ENCODE peak calls at places on chromosomes 3 and 15, in nine cellular contexts. One of them, this sample, is unnamed.

GRCh38 chr3:56862352-56863062 is 60.8 kb upstream of the ARHGEF3 start:
- DNase-seq in left ventricle myocardium inferior: no peak
- DNase-seq in upper lobe of right lung: no peak
- DNase-seq in WTC11: no peak
- DNase-seq in left lung: no peak
- DNase-seq in activated CD8-positive, alpha-beta T cell treated with anti-CD3 and anti-CD28 coated beads for 36 hours: peak
- DNase-seq in PC-3: peak
- DNase-seq in esophagus squamous epithelium: no peak
- DNase-seq in GM13977: peak
- DNase-seq in this sample: peak

GRCh38 chr15:39599871-39600270 is 19.0 kb downstream of the THBS1 start:
- DNase-seq in left ventricle myocardium inferior: no peak
- DNase-seq in upper lobe of right lung: no peak
- DNase-seq in WTC11: no peak
- DNase-seq in left lung: no peak
- DNase-seq in activated CD8-positive, alpha-beta T cell treated with anti-CD3 and anti-CD28 coated beads for 36 hours: no peak
- DNase-seq in PC-3: peak
- DNase-seq in esophagus squamous epithelium: no peak
- DNase-seq in GM13977: no peak
- DNase-seq in this sample: no peak

GRCh38 chr3:181868576-181868975 is 156.9 kb downstream of the SOX2 start:
- DNase-seq in left ventricle myocardium inferior: no peak
- DNase-seq in upper lobe of right lung: no peak
- DNase-seq in WTC11: no peak
- DNase-seq in left lung: no peak
- DNase-seq in activated CD8-positive, alpha-beta T cell treated with anti-CD3 and anti-CD28 coated beads for 36 hours: no peak
- DNase-seq in PC-3: no peak
- DNase-seq in esophagus squamous epithelium: no peak
- DNase-seq in GM13977: no peak
- DNase-seq in this sample: no peak

GRCh38 chr3:122188758-122189157 is 5.3 kb downstream of the CASR start:
- DNase-seq in left ventricle myocardium inferior: no peak
- DNase-seq in upper lobe of right lung: no peak
- DNase-seq in WTC11: no peak
- DNase-seq in left lung: no peak
- DNase-seq in activated CD8-positive, alpha-beta T cell treated with anti-CD3 and anti-CD28 coated beads for 36 hours: no peak
- DNase-seq in PC-3: no peak
- DNase-seq in esophagus squamous epithelium: no peak
- DNase-seq in GM13977: no peak
- DNase-seq in this sample: no peak

GRCh38 chr15:99305761-99306505 is 54.7 kb downstream of the LRRC28 start:
- DNase-seq in left ventricle myocardium inferior: peak
- DNase-seq in upper lobe of right lung: no peak
- DNase-seq in WTC11: no peak
- DNase-seq in left lung: no peak
- DNase-seq in activated CD8-positive, alpha-beta T cell treated with anti-CD3 and anti-CD28 coated beads for 36 hours: no peak
- DNase-seq in PC-3: peak
- DNase-seq in esophagus squamous epithelium: no peak
- DNase-seq in GM13977: no peak
- DNase-seq in this sample: no peak

GRCh38 chr15:84570164-84570692 is 30.6 kb upstream of the ZSCAN2 start:
- DNase-seq in left ventricle myocardium inferior: peak
- DNase-seq in upper lobe of right lung: peak
- DNase-seq in WTC11: peak
- DNase-seq in left lung: peak
- DNase-seq in activated CD8-positive, alpha-beta T cell treated with anti-CD3 and anti-CD28 coated beads for 36 hours: peak
- DNase-seq in PC-3: peak
- DNase-seq in esophagus squamous epithelium: no peak
- DNase-seq in GM13977: peak
- DNase-seq in this sample: peak

GRCh38 chr3:101643861-101644613 is 32.9 kb downstream of the ZBTB11 start:
- DNase-seq in left ventricle myocardium inferior: no peak
- DNase-seq in upper lobe of right lung: no peak
- DNase-seq in WTC11: no peak
- DNase-seq in left lung: no peak
- DNase-seq in activated CD8-positive, alpha-beta T cell treated with anti-CD3 and anti-CD28 coated beads for 36 hours: peak
- DNase-seq in PC-3: peak
- DNase-seq in esophagus squamous epithelium: no peak
- DNase-seq in GM13977: no peak
- DNase-seq in this sample: no peak

GRCh38 chr3:112253301-112253971 is 40.6 kb downstream of the SLC9C1 start:
- DNase-seq in left ventricle myocardium inferior: no peak
- DNase-seq in upper lobe of right lung: no peak
- DNase-seq in WTC11: no peak
- DNase-seq in left lung: no peak
- DNase-seq in activated CD8-positive, alpha-beta T cell treated with anti-CD3 and anti-CD28 coated beads for 36 hours: no peak
- DNase-seq in PC-3: no peak
- DNase-seq in esophagus squamous epithelium: no peak
- DNase-seq in GM13977: no peak
- DNase-seq in this sample: no peak

GRCh38 chr3:16849240-16849639 is 35.5 kb upstream of the PLCL2 start:
- DNase-seq in left ventricle myocardium inferior: peak
- DNase-seq in upper lobe of right lung: peak
- DNase-seq in WTC11: peak
- DNase-seq in left lung: no peak
- DNase-seq in activated CD8-positive, alpha-beta T cell treated with anti-CD3 and anti-CD28 coated beads for 36 hours: peak
- DNase-seq in PC-3: no peak
- DNase-seq in esophagus squamous epithelium: peak
- DNase-seq in GM13977: peak
- DNase-seq in this sample: peak

GRCh38 chr15:55683366-55683765 is 59.6 kb downstream of the PRTG start:
- DNase-seq in left ventricle myocardium inferior: no peak
- DNase-seq in upper lobe of right lung: no peak
- DNase-seq in WTC11: no peak
- DNase-seq in left lung: no peak
- DNase-seq in activated CD8-positive, alpha-beta T cell treated with anti-CD3 and anti-CD28 coated beads for 36 hours: no peak
- DNase-seq in PC-3: no peak
- DNase-seq in esophagus squamous epithelium: no peak
- DNase-seq in GM13977: no peak
- DNase-seq in this sample: no peak

GRCh38 chr3:94862703-94863102 is 799.8 kb downstream of the NSUN3 start:
- DNase-seq in left ventricle myocardium inferior: no peak
- DNase-seq in upper lobe of right lung: no peak
- DNase-seq in WTC11: peak
- DNase-seq in left lung: no peak
- DNase-seq in activated CD8-positive, alpha-beta T cell treated with anti-CD3 and anti-CD28 coated beads for 36 hours: peak
- DNase-seq in PC-3: peak
- DNase-seq in esophagus squamous epithelium: no peak
- DNase-seq in GM13977: peak
- DNase-seq in this sample: peak

GRCh38 chr3:73294532-73294931 is 233.1 kb downstream of the EBLN2 start:
- DNase-seq in left ventricle myocardium inferior: no peak
- DNase-seq in upper lobe of right lung: no peak
- DNase-seq in WTC11: peak
- DNase-seq in left lung: no peak
- DNase-seq in activated CD8-positive, alpha-beta T cell treated with anti-CD3 and anti-CD28 coated beads for 36 hours: no peak
- DNase-seq in PC-3: no peak
- DNase-seq in esophagus squamous epithelium: no peak
- DNase-seq in GM13977: no peak
- DNase-seq in this sample: no peak

GRCh38 chr3:177050466-177051237 is 146.6 kb downstream of the TBL1XR1 start:
- DNase-seq in left ventricle myocardium inferior: no peak
- DNase-seq in upper lobe of right lung: no peak
- DNase-seq in WTC11: no peak
- DNase-seq in left lung: no peak
- DNase-seq in activated CD8-positive, alpha-beta T cell treated with anti-CD3 and anti-CD28 coated beads for 36 hours: no peak
- DNase-seq in PC-3: peak
- DNase-seq in esophagus squamous epithelium: no peak
- DNase-seq in GM13977: no peak
- DNase-seq in this sample: no peak

GRCh38 chr3:120244834-120245225 is 40.2 kb downstream of the GPR156 start:
- DNase-seq in left ventricle myocardium inferior: no peak
- DNase-seq in upper lobe of right lung: no peak
- DNase-seq in WTC11: no peak
- DNase-seq in left lung: no peak
- DNase-seq in activated CD8-positive, alpha-beta T cell treated with anti-CD3 and anti-CD28 coated beads for 36 hours: no peak
- DNase-seq in PC-3: no peak
- DNase-seq in esophagus squamous epithelium: no peak
- DNase-seq in GM13977: no peak
- DNase-seq in this sample: no peak

GRCh38 chr3:100149130-100149529 is 34.8 kb upstream of the FILIP1L start:
- DNase-seq in left ventricle myocardium inferior: no peak
- DNase-seq in upper lobe of right lung: no peak
- DNase-seq in WTC11: no peak
- DNase-seq in left lung: no peak
- DNase-seq in activated CD8-positive, alpha-beta T cell treated with anti-CD3 and anti-CD28 coated beads for 36 hours: no peak
- DNase-seq in PC-3: no peak
- DNase-seq in esophagus squamous epithelium: no peak
- DNase-seq in GM13977: no peak
- DNase-seq in this sample: no peak

DNA sequence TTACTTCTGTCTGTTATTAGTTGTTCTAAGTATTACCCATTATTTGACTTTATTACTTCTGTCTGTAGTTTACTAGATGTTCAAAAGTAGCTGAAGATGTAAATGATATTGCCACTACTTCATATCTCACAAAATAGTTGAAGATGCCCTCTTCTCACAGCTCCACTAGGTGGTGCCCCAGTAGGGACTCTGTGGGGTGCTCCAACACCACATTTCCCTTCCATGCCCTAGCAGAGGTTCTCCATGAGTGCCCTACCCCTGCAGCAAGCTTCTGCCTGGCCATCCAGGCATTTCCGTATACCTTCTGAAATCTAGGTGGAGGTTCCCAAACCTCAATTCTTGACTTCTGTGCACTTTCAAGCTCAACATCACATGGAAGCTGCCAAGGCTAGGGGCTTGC is 80.8 kb downstream of the KCNH8 start:
- DNase-seq in left ventricle myocardium inferior: no peak
- DNase-seq in upper lobe of right lung: no peak
- DNase-seq in WTC11: peak
- DNase-seq in left lung: no peak
- DNase-seq in activated CD8-positive, alpha-beta T cell treated with anti-CD3 and anti-CD28 coated beads for 36 hours: peak
- DNase-seq in PC-3: no peak
- DNase-seq in esophagus squamous epithelium: no peak
- DNase-seq in GM13977: no peak
- DNase-seq in this sample: no peak
- TF ChIP-seq CTCF in left ventricle myocardium inferior: no peak
- TF ChIP-seq CTCF in upper lobe of right lung: no peak
- TF ChIP-seq CTCF in WTC11: no peak
- TF ChIP-seq CTCF in left lung: no peak
- TF ChIP-seq CTCF in activated CD8-positive, alpha-beta T cell treated with anti-CD3 and anti-CD28 coated beads for 36 hours: no peak
- TF ChIP-seq CTCF in PC-3: no peak
- TF ChIP-seq CTCF in esophagus squamous epithelium: no peak
- TF ChIP-seq CTCF in GM13977: peak
- TF ChIP-seq CTCF in this sample: no peak

GRCh38 chr3:129628169-129628522 is 21.7 kb upstream of the PLXND1 start:
- DNase-seq in left ventricle myocardium inferior: no peak
- DNase-seq in upper lobe of right lung: no peak
- DNase-seq in WTC11: no peak
- DNase-seq in left lung: no peak
- DNase-seq in activated CD8-positive, alpha-beta T cell treated with anti-CD3 and anti-CD28 coated beads for 36 hours: no peak
- DNase-seq in PC-3: no peak
- DNase-seq in esophagus squamous epithelium: no peak
- DNase-seq in GM13977: no peak
- DNase-seq in this sample: no peak
- TF ChIP-seq CTCF in left ventricle myocardium inferior: no peak
- TF ChIP-seq CTCF in upper lobe of right lung: no peak
- TF ChIP-seq CTCF in WTC11: no peak
- TF ChIP-seq CTCF in left lung: no peak
- TF ChIP-seq CTCF in activated CD8-positive, alpha-beta T cell treated with anti-CD3 and anti-CD28 coated beads for 36 hours: no peak
- TF ChIP-seq CTCF in PC-3: no peak
- TF ChIP-seq CTCF in esophagus squamous epithelium: no peak
- TF ChIP-seq CTCF in GM13977: no peak
- TF ChIP-seq CTCF in this sample: no peak

DNA sequence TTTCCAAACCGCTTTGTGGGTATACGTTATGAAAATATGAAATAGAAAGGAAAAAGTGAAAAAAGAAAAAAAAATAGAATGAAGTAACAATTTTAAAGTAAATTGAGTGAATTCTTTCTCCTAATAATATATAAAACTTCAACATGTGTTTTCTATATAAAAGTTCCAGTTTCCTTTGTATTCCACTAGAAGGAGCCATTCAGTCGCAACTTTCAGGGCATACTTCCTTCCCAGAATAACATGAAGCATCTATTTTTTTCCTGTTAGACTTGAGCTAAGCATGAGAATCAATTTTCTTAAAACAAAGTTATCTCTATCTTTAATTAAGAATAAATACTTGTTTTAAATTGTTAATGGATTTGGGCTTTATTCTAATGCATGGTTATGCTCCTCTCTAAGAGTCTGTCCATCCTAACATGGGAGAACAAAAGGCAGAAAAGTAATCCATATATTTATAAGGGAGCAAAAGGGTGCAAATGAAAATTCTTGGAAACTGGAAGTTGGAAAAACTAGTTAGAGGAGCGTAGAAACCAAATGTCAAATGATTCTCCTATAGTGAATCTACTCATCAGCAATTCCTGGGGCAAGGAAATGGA is 16.0 kb upstream of the VGLL3 start:
- DNase-seq in left ventricle myocardium inferior: no peak
- DNase-seq in upper lobe of right lung: no peak
- DNase-seq in WTC11: no peak
- DNase-seq in left lung: no peak
- DNase-seq in activated CD8-positive, alpha-beta T cell treated with anti-CD3 and anti-CD28 coated beads for 36 hours: no peak
- DNase-seq in PC-3: peak
- DNase-seq in esophagus squamous epithelium: no peak
- DNase-seq in GM13977: no peak
- DNase-seq in this sample: no peak
- TF ChIP-seq CTCF in left ventricle myocardium inferior: peak
- TF ChIP-seq CTCF in upper lobe of right lung: peak
- TF ChIP-seq CTCF in WTC11: no peak
- TF ChIP-seq CTCF in left lung: no peak
- TF ChIP-seq CTCF in activated CD8-positive, alpha-beta T cell treated with anti-CD3 and anti-CD28 coated beads for 36 hours: no peak
- TF ChIP-seq CTCF in PC-3: peak
- TF ChIP-seq CTCF in esophagus squamous epithelium: no peak
- TF ChIP-seq CTCF in GM13977: peak
- TF ChIP-seq CTCF in this sample: peak

GRCh38 chr15:89172921-89173320 is 48.5 kb downstream of the RLBP1 start:
- DNase-seq in left ventricle myocardium inferior: no peak
- DNase-seq in upper lobe of right lung: no peak
- DNase-seq in WTC11: no peak
- DNase-seq in left lung: no peak
- DNase-seq in activated CD8-positive, alpha-beta T cell treated with anti-CD3 and anti-CD28 coated beads for 36 hours: no peak
- DNase-seq in PC-3: no peak
- DNase-seq in esophagus squamous epithelium: no peak
- DNase-seq in GM13977: no peak
- DNase-seq in this sample: no peak

GRCh38 chr15:89167267-89168176 is 53.9 kb downstream of the RLBP1 start:
- DNase-seq in left ventricle myocardium inferior: no peak
- DNase-seq in upper lobe of right lung: no peak
- DNase-seq in WTC11: no peak
- DNase-seq in left lung: no peak
- DNase-seq in activated CD8-positive, alpha-beta T cell treated with anti-CD3 and anti-CD28 coated beads for 36 hours: peak
- DNase-seq in PC-3: peak
- DNase-seq in esophagus squamous epithelium: no peak
- DNase-seq in GM13977: peak
- DNase-seq in this sample: peak

GRCh38 chr15:89175617-89176191 is 45.7 kb downstream of the RLBP1 start:
- DNase-seq in left ventricle myocardium inferior: no peak
- DNase-seq in upper lobe of right lung: no peak
- DNase-seq in WTC11: no peak
- DNase-seq in left lung: no peak
- DNase-seq in activated CD8-positive, alpha-beta T cell treated with anti-CD3 and anti-CD28 coated beads for 36 hours: no peak
- DNase-seq in PC-3: no peak
- DNase-seq in esophagus squamous epithelium: no peak
- DNase-seq in GM13977: no peak
- DNase-seq in this sample: no peak

GRCh38 chr15:89174476-89174875 is 46.9 kb downstream of the RLBP1 start:
- DNase-seq in left ventricle myocardium inferior: no peak
- DNase-seq in upper lobe of right lung: no peak
- DNase-seq in WTC11: no peak
- DNase-seq in left lung: no peak
- DNase-seq in activated CD8-positive, alpha-beta T cell treated with anti-CD3 and anti-CD28 coated beads for 36 hours: no peak
- DNase-seq in PC-3: no peak
- DNase-seq in esophagus squamous epithelium: no peak
- DNase-seq in GM13977: no peak
- DNase-seq in this sample: no peak

GRCh38 chr15:89171136-89172072 is 50.0 kb downstream of the RLBP1 start:
- DNase-seq in left ventricle myocardium inferior: no peak
- DNase-seq in upper lobe of right lung: no peak
- DNase-seq in WTC11: peak
- DNase-seq in left lung: no peak
- DNase-seq in activated CD8-positive, alpha-beta T cell treated with anti-CD3 and anti-CD28 coated beads for 36 hours: peak
- DNase-seq in PC-3: peak
- DNase-seq in esophagus squamous epithelium: no peak
- DNase-seq in GM13977: no peak
- DNase-seq in this sample: peak
- TF ChIP-seq CTCF in left ventricle myocardium inferior: peak
- TF ChIP-seq CTCF in upper lobe of right lung: peak
- TF ChIP-seq CTCF in WTC11: peak
- TF ChIP-seq CTCF in left lung: peak
- TF ChIP-seq CTCF in activated CD8-positive, alpha-beta T cell treated with anti-CD3 and anti-CD28 coated beads for 36 hours: peak
- TF ChIP-seq CTCF in PC-3: peak
- TF ChIP-seq CTCF in esophagus squamous epithelium: peak
- TF ChIP-seq CTCF in GM13977: peak
- TF ChIP-seq CTCF in this sample: peak

This sample was measured in GM10248.